ENCODE peak calls at places on chromosomes 5 and 9, in ten cellular contexts. X is right lobe of liver, T is IMR-90, O is breast epithelium, R is K562, W is spleen, V is adrenal gland, U is testis, G is stomach, B is heart left ventricle. F is an unnamed sample.
A peak's percentile ranks its signal among the peaks of the same experiment; 100 is the strongest.

GRCh38 chr5:179154991-179155955 is 95.1 kb downstream of the ZNF354C start:
- DNase-seq in R (no peak), W (peak; percentile 69), B (peak; percentile 42), X (peak; percentile 40), V (no peak), G (no peak), O (peak; percentile 27), T (no peak), U (no peak), F (no peak)

GRCh38 chr5:15321771-15322170 is 178.2 kb upstream of the FBXL7 start:
- DNase-seq in B (no peak), G (no peak), V (no peak), T (no peak), U (no peak), X (no peak), O (no peak), R (no peak), W (no peak), F (no peak)

GRCh38 chr5:30604648-30605262 is 588.7 kb upstream of the CDH6 start:
- DNase-seq in V (no peak), G (no peak), R (no peak), X (no peak), O (no peak), T (no peak), U (no peak), B (no peak), W (no peak), F (no peak)

GRCh38 chr5:132058646-132059042 is 1.8 kb upstream of the IL3 start:
- DNase-seq in O (no peak), G (no peak), R (no peak), U (no peak), B (peak; percentile 9), X (no peak), W (no peak), V (no peak), T (no peak), F (peak; percentile 3)

GRCh38 chr5:8508196-8508595 is 639.2 kb downstream of the MTRR start:
- DNase-seq in O (no peak), R (no peak), T (peak; percentile 35), V (no peak), B (no peak), X (no peak), G (no peak), W (no peak), U (no peak), F (no peak)

GRCh38 chr9:134928796-134929559 is 11.3 kb upstream of the FCN1 start:
- DNase-seq in T (no peak), R (no peak), X (peak; percentile 63), W (peak; percentile 88), G (no peak), V (peak; percentile 53), U (peak; percentile 32), O (no peak), B (no peak), F (no peak)

GRCh38 chr5:87347841-87348240 is 64.9 kb downstream of the CCNH start:
- DNase-seq in R (no peak), O (no peak), V (no peak), X (no peak), W (no peak), U (no peak), B (no peak), T (peak; percentile 16), G (no peak), F (no peak)

GRCh38 chr9:101341958-101342357 is 42.8 kb downstream of the BAAT start:
- DNase-seq in G (no peak), X (no peak), U (no peak), O (no peak), R (no peak), B (no peak), W (no peak), V (no peak), T (no peak), F (no peak)

GRCh38 chr9:21591221-21592062 is 109.3 kb upstream of the IFNE start:
- DNase-seq in G (peak; percentile 62), T (peak; percentile 99), V (peak; percentile 76), O (no peak), W (no peak), X (no peak), B (peak; percentile 50), R (no peak), U (no peak), F (peak; percentile 23)

GRCh38 chr5:116702776-116703175 is 128.2 kb upstream of the SEMA6A start:
- DNase-seq in V (no peak), T (no peak), O (no peak), U (no peak), B (no peak), G (no peak), W (no peak), R (no peak), X (no peak), F (no peak)

GRCh38 chr9:134496413-134497282 is 145.0 kb upstream of the COL5A1 start:
- DNase-seq in X (peak; percentile 39), R (no peak), O (no peak), W (peak; percentile 59), V (no peak), B (no peak), G (no peak), U (no peak), T (peak; percentile 74), F (no peak)

GRCh38 chr9:91162784-91163440 is 198.8 kb downstream of the AUH start:
- DNase-seq in R (peak; percentile 33), T (no peak), U (peak; percentile 36), B (no peak), V (peak; percentile 48), G (peak; percentile 50), X (peak; percentile 47), O (no peak), W (peak; percentile 93), F (no peak)

GRCh38 chr5:150492621-150493020 is 15.3 kb upstream of the NDST1 start:
- DNase-seq in G (no peak), T (peak; percentile 87), B (no peak), V (peak; percentile 67), W (no peak), U (no peak), X (no peak), R (no peak), O (no peak), F (no peak)

GRCh38 chr9:137227057-137227852 is at the start of gene RNF224:
- DNase-seq in O (peak; percentile 89), U (peak; percentile 79), R (peak; percentile 71), V (peak; percentile 85), G (peak; percentile 97), W (peak; percentile 94), T (peak; percentile 65), X (peak; percentile 83), B (peak; percentile 88), F (peak; percentile 66)

GRCh38 chr5:1963941-1964451 is 81.3 kb upstream of the IRX4 start:
- DNase-seq in W (no peak), R (no peak), G (no peak), B (no peak), O (no peak), X (no peak), T (no peak), U (no peak), V (no peak), F (no peak)
- H3K27me3 ChIP-seq in W (peaks cover 42% of the 10 kb centered on the region), R (peaks cover 15% of the 10 kb centered on the region), G (no peaks in the 10 kb centered on the region), B (no peaks in the 10 kb centered on the region), O (no peaks in the 10 kb centered on the region), X (no peaks in the 10 kb centered on the region), T (no peaks in the 10 kb centered on the region), U (no peaks in the 10 kb centered on the region), V (no peaks in the 10 kb centered on the region), F (no peaks in the 10 kb centered on the region)

DNA sequence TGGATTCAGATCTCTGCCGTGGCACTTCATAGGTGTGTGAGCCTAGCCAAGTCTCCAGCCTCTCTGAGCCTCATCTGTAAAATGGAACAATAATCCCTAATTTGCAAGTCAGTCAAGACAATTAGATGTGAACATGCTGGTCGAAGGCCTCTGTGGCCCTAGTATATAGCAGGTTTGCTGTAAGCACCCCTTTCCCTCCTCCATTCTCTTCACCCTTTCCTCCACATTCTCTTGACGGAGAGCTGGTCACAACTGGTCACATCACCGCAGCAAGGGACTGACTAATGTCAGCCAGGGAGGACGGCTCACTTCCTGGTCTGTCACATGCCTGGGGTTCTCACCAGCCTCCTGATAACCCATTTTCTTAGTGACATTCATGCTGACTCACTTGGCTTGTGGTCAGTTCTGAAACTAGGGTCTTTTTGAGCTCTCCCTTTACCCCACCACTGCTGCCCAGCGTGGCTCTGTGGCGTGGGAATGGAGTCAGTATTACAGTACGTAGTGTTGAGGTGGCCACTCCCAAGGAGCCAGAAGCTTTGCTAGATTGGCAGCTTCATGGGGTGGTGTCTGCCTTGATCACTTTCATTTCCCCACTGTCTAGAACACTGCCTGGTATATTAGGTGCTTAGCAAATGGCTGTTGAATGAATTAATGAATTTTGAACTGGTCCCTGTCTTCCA is 47.8 kb downstream of the ERGIC1 start:
- DNase-seq in V (peak; percentile 87), U (no peak), W (no peak), T (peak; percentile 86), G (peak; percentile 58), R (peak; percentile 51), B (no peak), O (no peak), X (no peak), F (no peak)
- TF ChIP-seq POLR2A in V (peak; percentile 71), U (no peak), W (no peak), T (no peak), G (no peak), R (peak; percentile 45), B (no peak), O (no peak), X (peak; percentile 31), F (no peak)

GRCh38 chr9:98034593-98035546 is 21.7 kb upstream of the NANS start:
- DNase-seq in W (peak; percentile 94), B (peak; percentile 83), V (peak; percentile 88), X (peak; percentile 83), O (peak; percentile 83), R (peak; percentile 83), U (peak; percentile 92), G (peak; percentile 93), T (peak; percentile 75), F (peak; percentile 90)
- H3K27ac ChIP-seq in W (no peak overlapping the region), B (no peak overlapping the region), V (no peak overlapping the region), X (no peak overlapping the region), O (no peak overlapping the region), R (no peak overlapping the region), U (no peak overlapping the region), G (no peak overlapping the region), T (peak overlapping the region; percentile 80), F (no peak overlapping the region)

GRCh38 chr9:130425741-130426466 is 18.9 kb upstream of the ASS1 start:
- DNase-seq in R (no peak), T (no peak), X (no peak), U (no peak), G (no peak), W (no peak), O (no peak), V (no peak), B (peak; percentile 51), F (no peak)

GRCh38 chr9:130427326-130427725 is 17.4 kb upstream of the ASS1 start:
- DNase-seq in T (no peak), W (no peak), U (no peak), G (no peak), X (no peak), V (no peak), B (no peak), R (no peak), O (no peak), F (no peak)

GRCh38 chr9:130426467-130426773 is 18.3 kb upstream of the ASS1 start:
- DNase-seq in T (no peak), X (no peak), B (no peak), V (no peak), U (no peak), R (no peak), O (no peak), G (no peak), W (no peak), F (no peak)

GRCh38 chr9:130428096-130428665 is 16.6 kb upstream of the ASS1 start:
- DNase-seq in R (no peak), X (no peak), T (no peak), G (no peak), O (no peak), W (no peak), B (peak; percentile 44), V (no peak), U (no peak), F (no peak)

GRCh38 chr9:130426883-130427282 is 17.9 kb upstream of the ASS1 start:
- DNase-seq in T (peak; percentile 35), W (no peak), X (no peak), B (peak; percentile 67), R (no peak), O (no peak), U (no peak), G (no peak), V (no peak), F (peak; percentile 34)
- H3K27me3 ChIP-seq in T (peaks cover 4% of the 10 kb centered on the region), W (peaks cover 73% of the 10 kb centered on the region), X (no peaks in the 10 kb centered on the region), B (no peaks in the 10 kb centered on the region), R (peaks cover 45% of the 10 kb centered on the region), O (peaks cover 8% of the 10 kb centered on the region), U (no peaks in the 10 kb centered on the region), G (peaks cover 23% of the 10 kb centered on the region), V (no peaks in the 10 kb centered on the region), F (no peaks in the 10 kb centered on the region)

F was measured in uterus.